ENCODE peak calls at places on chromosomes 7 and 10, in five cellular contexts. J is RWPE1; N is AG10803; T is cardiac fibroblast; X is CD4-positive, alpha-beta T cell. C is an unnamed sample.

GRCh38 chr10:119233123-119233820 is 25.9 kb downstream of the GRK5 start:
- DNase-seq in J (no peak), N (no peak), T (peak), X (no peak), C (no peak)

GRCh38 chr7:47565841-47566240 is 16.1 kb downstream of the TNS3 start:
- DNase-seq in J (no peak), N (no peak), T (no peak), X (no peak), C (no peak)

GRCh38 chr10:27485986-27486385 is 18.1 kb upstream of the RAB18 start:
- DNase-seq in J (no peak), N (no peak), T (no peak), X (no peak), C (no peak)

GRCh38 chr7:101321491-101322401 is at the start of gene IFT22:
- DNase-seq in J (peak), N (peak), T (peak), X (peak), C (peak)

GRCh38 chr7:34042406-34042805 is 137.1 kb downstream of the BMPER start:
- DNase-seq in J (no peak), N (peak), T (no peak), X (no peak), C (no peak)

GRCh38 chr10:28331821-28332220 is 29.0 kb upstream of the MPP7 start:
- DNase-seq in J (peak), N (peak), T (peak), X (no peak), C (no peak)

GRCh38 chr10:44922021-44922420 is 10.9 kb downstream of the TMEM72 start:
- DNase-seq in J (no peak), N (no peak), T (no peak), X (no peak), C (no peak)

GRCh38 chr10:100882681-100883321 is 30.0 kb upstream of the SLF2 start:
- DNase-seq in J (no peak), N (peak), T (peak), X (no peak), C (no peak)

GRCh38 chr7:158614695-158615094 is 27.1 kb upstream of the PTPRN2 start:
- DNase-seq in J (no peak), N (peak), T (peak), X (no peak), C (no peak)

GRCh38 chr10:119368991-119369869 is 161.9 kb downstream of the GRK5 start:
- DNase-seq in J (no peak), N (peak), T (no peak), X (no peak), C (peak)

GRCh38 chr7:94973844-94974243 is 66.5 kb downstream of the PPP1R9A start:
- DNase-seq in J (no peak), N (no peak), T (no peak), X (no peak), C (no peak)

GRCh38 chr10:80094236-80094635 is 15.8 kb downstream of the TMEM254 start:
- DNase-seq in J (no peak), N (no peak), T (no peak), X (no peak), C (no peak)

GRCh38 chr10:103587073-103587472 is 93.6 kb downstream of the NEURL1 start:
- DNase-seq in J (no peak), N (no peak), T (no peak), X (no peak), C (no peak)

GRCh38 chr10:77671594-77672252 is 34.1 kb upstream of the KCNMA1 start:
- DNase-seq in J (no peak), N (no peak), T (no peak), X (no peak), C (no peak)

GRCh38 chr7:100675581-100676350 is 2.2 kb downstream of the GNB2 start:
- DNase-seq in J (peak), N (peak), T (peak), X (peak), C (peak)

GRCh38 chr7:51070163-51070562 is 246.4 kb downstream of the COBL start:
- DNase-seq in J (no peak), N (peak), T (no peak), X (no peak), C (no peak)

GRCh38 chr10:91590142-91590903 is 42.5 kb downstream of the PPP1R3C start:
- DNase-seq in J (peak), N (peak), T (peak), X (no peak), C (no peak)

GRCh38 chr10:31148955-31149354 is 117.3 kb upstream of the ZNF438 start:
- DNase-seq in J (no peak), N (no peak), T (no peak), X (no peak), C (no peak)

GRCh38 chr10:74084955-74085354 is 65.7 kb downstream of the AP3M1 start:
- DNase-seq in J (no peak), N (no peak), T (no peak), X (no peak), C (peak)

GRCh38 chr10:119441151-119441821 is 101.2 kb downstream of the RGS10 start:
- DNase-seq in J (no peak), N (peak), T (peak), X (no peak), C (no peak)

GRCh38 chr7:21568762-21569161 is 25.9 kb downstream of the DNAH11 start:
- DNase-seq in J (peak), N (no peak), T (no peak), X (no peak), C (peak)

GRCh38 chr10:30094601-30095000 is 35.2 kb upstream of the JCAD start:
- DNase-seq in J (no peak), N (no peak), T (no peak), X (no peak), C (no peak)

GRCh38 chr10:132539431-132539839 is 1.8 kb downstream of the INPP5A start:
- DNase-seq in J (no peak), N (no peak), T (no peak), X (no peak), C (no peak)

GRCh38 chr10:92573091-92573797 is 649 bp downstream of the IDE start:
- DNase-seq in J (peak), N (peak), T (peak), X (peak), C (peak)

GRCh38 chr10:30869566-30869965 is 162.1 kb downstream of the ZNF438 start:
- DNase-seq in J (no peak), N (no peak), T (no peak), X (no peak), C (no peak)

GRCh38 chr7:91168766-91169518 is 95.3 kb upstream of the FZD1 start:
- DNase-seq in J (no peak), N (peak), T (no peak), X (no peak), C (no peak)

GRCh38 chr7:20783716-20784310 is 2.9 kb downstream of the SP8 start:
- DNase-seq in J (no peak), N (peak), T (peak), X (no peak), C (peak)

DNA sequence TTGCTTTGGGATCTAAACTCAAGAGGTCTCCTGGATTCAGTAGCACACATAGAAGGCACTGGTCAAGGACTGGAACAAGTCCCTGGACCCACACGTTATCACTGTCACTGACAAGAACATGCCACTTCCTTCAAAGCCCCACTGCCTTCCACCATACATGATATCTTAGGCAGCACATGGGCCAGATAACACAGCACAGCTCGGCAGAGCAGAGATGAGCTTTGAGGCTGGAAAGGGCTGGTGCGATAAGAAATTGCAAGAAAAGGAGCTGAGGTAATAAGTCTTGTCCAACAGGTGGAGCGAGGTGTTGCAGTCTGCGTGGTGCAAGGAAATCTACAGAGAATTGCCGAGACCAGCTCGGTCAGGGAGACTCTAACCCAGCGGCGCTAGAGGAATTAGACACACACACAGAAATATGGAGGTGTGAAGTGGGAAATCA is 139.8 kb upstream of the CDK13 start:
- DNase-seq in J (no peak), N (no peak), T (no peak), X (no peak), C (no peak)
- TF ChIP-seq CTCF in J (no peak), N (no peak), T (no peak), X (no peak), C (no peak)

GRCh38 chr7:87876040-87876758 is at the start of the genes DBF4 and SLC25A40:
- DNase-seq in J (peak), N (peak), T (peak), X (peak), C (peak)
- TF ChIP-seq CTCF in J (no peak), N (no peak), T (no peak), X (no peak), C (no peak)

DNA sequence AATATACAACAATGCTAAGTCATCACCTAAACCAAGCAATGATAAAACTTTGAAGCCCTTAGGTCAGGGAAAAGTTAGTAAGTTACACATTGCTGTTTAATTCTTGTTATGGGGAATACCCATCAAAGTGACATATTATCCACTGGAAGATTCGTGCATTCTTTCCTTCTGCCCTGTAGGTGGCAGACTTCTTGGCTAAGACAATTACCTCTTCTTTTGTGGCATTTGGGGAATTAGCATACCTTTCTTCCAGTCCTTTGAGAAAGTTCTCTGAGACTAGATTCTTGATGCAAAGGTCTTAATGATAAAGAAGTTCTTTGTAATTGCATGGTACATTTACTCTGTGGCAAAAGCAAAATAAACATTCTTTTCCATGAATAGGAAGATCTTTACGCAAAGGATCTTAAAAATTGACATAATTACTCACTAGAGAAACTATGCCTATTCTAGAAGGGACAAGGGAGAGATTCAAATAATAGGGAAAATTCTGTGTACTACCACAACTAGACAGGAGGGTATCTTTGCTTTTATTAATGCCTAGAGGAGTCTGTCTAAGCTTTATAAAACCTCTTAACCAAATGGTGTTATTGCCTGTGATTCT is 395.9 kb downstream of the GRM8 start:
- DNase-seq in J (peak), N (no peak), T (peak), X (no peak), C (peak)
- TF ChIP-seq CTCF in J (peak), N (peak), T (no peak), X (peak), C (peak)

GRCh38 chr7:149467321-149467859 is 6.5 kb upstream of the ZNF777 start:
- DNase-seq in J (no peak), N (no peak), T (no peak), X (no peak), C (no peak)

GRCh38 chr7:149469806-149470205 is 8.9 kb upstream of the ZNF777 start:
- DNase-seq in J (no peak), N (no peak), T (no peak), X (no peak), C (no peak)

GRCh38 chr7:149466364-149466763 is 5.5 kb upstream of the ZNF777 start:
- DNase-seq in J (no peak), N (no peak), T (no peak), X (no peak), C (no peak)

GRCh38 chr7:149471289-149471953 is 10.6 kb upstream of the ZNF777 start:
- DNase-seq in J (no peak), N (no peak), T (no peak), X (no peak), C (no peak)

GRCh38 chr7:149468208-149468607 is 7.3 kb upstream of the ZNF777 start:
- DNase-seq in J (no peak), N (peak), T (peak), X (no peak), C (no peak)
- TF ChIP-seq CTCF in J (no peak), N (no peak), T (no peak), X (no peak), C (no peak)